ENCODE peak calls at places on chromosomes 6 and 20, in four cellular contexts. One of them, this sample, is unnamed.

GRCh38 chr6:116461075-116461474 is at the start of gene CALHM6:
- DNase-seq in lower leg skin: no peak
- DNase-seq in OCI-LY7: no peak
- DNase-seq in body of pancreas: no peak
- DNase-seq in this sample: no peak

GRCh38 chr6:65113581-65113980 is 593.4 kb downstream of the EYS start:
- DNase-seq in lower leg skin: no peak
- DNase-seq in OCI-LY7: no peak
- DNase-seq in body of pancreas: no peak
- DNase-seq in this sample: no peak

GRCh38 chr20:62914970-62915457 is 11.3 kb downstream of the DIDO1 start:
- DNase-seq in lower leg skin: no peak
- DNase-seq in OCI-LY7: no peak
- DNase-seq in body of pancreas: peak
- DNase-seq in this sample: peak

GRCh38 chr6:20661721-20662120 is 127.5 kb downstream of the CDKAL1 start:
- DNase-seq in lower leg skin: no peak
- DNase-seq in OCI-LY7: no peak
- DNase-seq in body of pancreas: no peak
- DNase-seq in this sample: no peak

GRCh38 chr20:44426879-44427785 is 48.5 kb upstream of the TTPAL start:
- DNase-seq in lower leg skin: no peak
- DNase-seq in OCI-LY7: no peak
- DNase-seq in body of pancreas: no peak
- DNase-seq in this sample: no peak

GRCh38 chr6:121608270-121608669 is 172.8 kb downstream of the GJA1 start:
- DNase-seq in lower leg skin: no peak
- DNase-seq in OCI-LY7: no peak
- DNase-seq in body of pancreas: no peak
- DNase-seq in this sample: no peak

GRCh38 chr20:31943052-31943471 is 8.8 kb downstream of the PDRG1 start:
- DNase-seq in lower leg skin: no peak
- DNase-seq in OCI-LY7: no peak
- DNase-seq in body of pancreas: peak
- DNase-seq in this sample: no peak

GRCh38 chr6:129150476-129150875 is 267.5 kb downstream of the LAMA2 start:
- DNase-seq in lower leg skin: no peak
- DNase-seq in OCI-LY7: no peak
- DNase-seq in body of pancreas: no peak
- DNase-seq in this sample: no peak

GRCh38 chr6:25749837-25750236 is 4.7 kb upstream of the SLC17A4 start:
- DNase-seq in lower leg skin: no peak
- DNase-seq in OCI-LY7: no peak
- DNase-seq in body of pancreas: no peak
- DNase-seq in this sample: no peak

GRCh38 chr6:25747477-25747876 is 7.1 kb upstream of the SLC17A4 start:
- DNase-seq in lower leg skin: no peak
- DNase-seq in OCI-LY7: no peak
- DNase-seq in body of pancreas: no peak
- DNase-seq in this sample: no peak

GRCh38 chr6:25748049-25748448 is 6.5 kb upstream of the SLC17A4 start:
- DNase-seq in lower leg skin: no peak
- DNase-seq in OCI-LY7: no peak
- DNase-seq in body of pancreas: no peak
- DNase-seq in this sample: no peak

GRCh38 chr6:25745836-25746235 is 8.7 kb upstream of the SLC17A4 start:
- DNase-seq in lower leg skin: no peak
- DNase-seq in OCI-LY7: no peak
- DNase-seq in body of pancreas: no peak
- DNase-seq in this sample: no peak

GRCh38 chr6:25746968-25747367 is 7.6 kb upstream of the SLC17A4 start:
- DNase-seq in lower leg skin: no peak
- DNase-seq in OCI-LY7: no peak
- DNase-seq in body of pancreas: no peak
- DNase-seq in this sample: no peak
- TF ChIP-seq CTCF in lower leg skin: no peak
- TF ChIP-seq CTCF in OCI-LY7: peak
- TF ChIP-seq CTCF in body of pancreas: no peak
- TF ChIP-seq CTCF in this sample: no peak

GRCh38 chr6:85118233-85118632 is 331.6 kb upstream of the NT5E start:
- DNase-seq in lower leg skin: peak
- DNase-seq in OCI-LY7: no peak
- DNase-seq in body of pancreas: no peak
- DNase-seq in this sample: no peak
- TF ChIP-seq CTCF in lower leg skin: no peak
- TF ChIP-seq CTCF in OCI-LY7: peak
- TF ChIP-seq CTCF in body of pancreas: no peak
- TF ChIP-seq CTCF in this sample: no peak

GRCh38 chr6:119283214-119283613 is 66.3 kb downstream of the MAN1A1 start:
- DNase-seq in lower leg skin: no peak
- DNase-seq in OCI-LY7: no peak
- DNase-seq in body of pancreas: no peak
- DNase-seq in this sample: no peak

GRCh38 chr6:119280586-119281163 is 68.9 kb downstream of the MAN1A1 start:
- DNase-seq in lower leg skin: no peak
- DNase-seq in OCI-LY7: no peak
- DNase-seq in body of pancreas: no peak
- DNase-seq in this sample: no peak

GRCh38 chr6:119284861-119285521 is 64.6 kb downstream of the MAN1A1 start:
- DNase-seq in lower leg skin: no peak
- DNase-seq in OCI-LY7: peak
- DNase-seq in body of pancreas: no peak
- DNase-seq in this sample: peak

GRCh38 chr6:119285908-119286625 is 63.5 kb downstream of the MAN1A1 start:
- DNase-seq in lower leg skin: no peak
- DNase-seq in OCI-LY7: no peak
- DNase-seq in body of pancreas: no peak
- DNase-seq in this sample: no peak

DNA sequence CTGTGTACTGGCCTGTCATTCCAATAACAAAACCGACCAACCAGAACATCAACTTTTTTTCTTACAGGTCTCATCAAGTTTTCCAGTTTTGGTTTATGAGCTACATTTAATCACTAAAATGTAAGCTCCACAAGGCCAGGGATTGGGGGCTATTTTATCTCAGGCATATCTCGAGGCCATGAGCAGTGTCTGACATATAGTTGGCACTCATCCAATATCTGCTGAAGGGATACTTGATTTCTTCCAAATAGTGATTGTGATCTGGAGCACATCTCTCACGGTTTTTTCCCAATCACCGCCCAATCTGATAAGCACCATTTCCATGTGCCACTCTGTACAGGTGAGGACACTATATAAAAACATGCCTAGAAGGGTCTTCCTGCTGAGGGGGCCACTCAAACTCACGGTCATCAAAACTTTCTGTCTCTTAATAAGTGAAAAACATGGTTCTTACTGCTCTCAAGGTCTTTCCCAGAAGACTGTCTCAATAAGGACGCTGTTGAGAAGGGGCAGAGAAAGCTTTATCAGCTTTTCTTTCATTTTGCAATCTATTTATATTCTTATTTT is 65.5 kb downstream of the MAN1A1 start:
- DNase-seq in lower leg skin: no peak
- DNase-seq in OCI-LY7: no peak
- DNase-seq in body of pancreas: no peak
- DNase-seq in this sample: no peak
- TF ChIP-seq CTCF in lower leg skin: no peak
- TF ChIP-seq CTCF in OCI-LY7: no peak
- TF ChIP-seq CTCF in body of pancreas: no peak
- TF ChIP-seq CTCF in this sample: no peak

GRCh38 chr6:7706269-7706668 is 19.6 kb upstream of the BMP6 start:
- DNase-seq in lower leg skin: no peak
- DNase-seq in OCI-LY7: no peak
- DNase-seq in body of pancreas: no peak
- DNase-seq in this sample: no peak

GRCh38 chr6:7705483-7705882 is 20.4 kb upstream of the BMP6 start:
- DNase-seq in lower leg skin: no peak
- DNase-seq in OCI-LY7: no peak
- DNase-seq in body of pancreas: no peak
- DNase-seq in this sample: no peak

GRCh38 chr6:7703148-7703680 is 22.7 kb upstream of the BMP6 start:
- DNase-seq in lower leg skin: no peak
- DNase-seq in OCI-LY7: no peak
- DNase-seq in body of pancreas: no peak
- DNase-seq in this sample: no peak

GRCh38 chr6:7707787-7708186 is 18.1 kb upstream of the BMP6 start:
- DNase-seq in lower leg skin: no peak
- DNase-seq in OCI-LY7: no peak
- DNase-seq in body of pancreas: no peak
- DNase-seq in this sample: no peak
- TF ChIP-seq CTCF in lower leg skin: no peak
- TF ChIP-seq CTCF in OCI-LY7: no peak
- TF ChIP-seq CTCF in body of pancreas: no peak
- TF ChIP-seq CTCF in this sample: no peak

DNA sequence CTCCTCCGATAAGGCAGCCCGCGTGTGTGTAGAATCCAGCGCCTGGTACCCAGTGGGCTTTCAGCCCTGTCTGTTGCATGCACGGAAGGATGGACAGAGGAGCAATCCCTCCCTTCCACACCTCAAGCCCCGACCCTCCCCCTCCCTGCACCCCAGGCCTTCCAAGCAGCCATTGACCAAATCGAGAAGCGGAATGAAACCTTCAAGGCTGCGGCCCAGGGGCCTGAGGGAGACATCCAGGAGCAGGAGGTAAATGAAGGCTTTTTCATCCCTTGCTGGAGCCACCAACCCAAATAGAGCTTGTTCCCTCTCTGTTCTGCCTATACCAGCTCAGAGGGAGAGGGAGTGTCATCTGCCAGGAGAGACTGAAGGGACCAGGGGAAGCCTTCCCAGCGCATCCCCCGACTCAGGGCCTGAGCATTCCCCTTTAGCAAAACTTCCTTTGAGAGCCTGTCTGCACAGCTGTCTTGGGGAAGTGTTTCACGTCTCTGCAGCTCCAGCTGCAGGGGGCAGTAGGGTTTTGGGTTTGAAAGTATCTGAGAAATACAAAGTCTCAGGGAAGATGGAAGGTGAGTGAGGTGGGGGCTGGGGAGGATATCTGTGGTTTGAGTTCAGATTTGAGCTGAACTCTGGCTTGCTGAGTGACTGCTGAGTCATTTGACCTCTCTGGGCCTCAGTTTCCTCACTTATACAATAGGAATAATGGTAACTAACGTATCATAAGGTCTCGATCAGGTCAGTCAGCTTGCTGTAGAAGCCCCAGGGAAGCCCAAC is 16.1 kb downstream of the FGD2 start:
- DNase-seq in lower leg skin: no peak
- DNase-seq in OCI-LY7: peak
- DNase-seq in body of pancreas: no peak
- DNase-seq in this sample: peak
- TF ChIP-seq CTCF in lower leg skin: no peak
- TF ChIP-seq CTCF in OCI-LY7: peak
- TF ChIP-seq CTCF in body of pancreas: peak
- TF ChIP-seq CTCF in this sample: no peak

GRCh38 chr20:2914160-2914559 is 40.9 kb downstream of the PTPRA start:
- DNase-seq in lower leg skin: no peak
- DNase-seq in OCI-LY7: peak
- DNase-seq in body of pancreas: no peak
- DNase-seq in this sample: no peak
- TF ChIP-seq CTCF in lower leg skin: no peak
- TF ChIP-seq CTCF in OCI-LY7: peak
- TF ChIP-seq CTCF in body of pancreas: peak
- TF ChIP-seq CTCF in this sample: no peak

GRCh38 chr20:45963059-45964011 is 8.7 kb downstream of the ZNF335 start:
- DNase-seq in lower leg skin: peak
- DNase-seq in OCI-LY7: peak
- DNase-seq in body of pancreas: no peak
- DNase-seq in this sample: no peak
- TF ChIP-seq CTCF in lower leg skin: no peak
- TF ChIP-seq CTCF in OCI-LY7: peak
- TF ChIP-seq CTCF in body of pancreas: peak
- TF ChIP-seq CTCF in this sample: no peak

DNA sequence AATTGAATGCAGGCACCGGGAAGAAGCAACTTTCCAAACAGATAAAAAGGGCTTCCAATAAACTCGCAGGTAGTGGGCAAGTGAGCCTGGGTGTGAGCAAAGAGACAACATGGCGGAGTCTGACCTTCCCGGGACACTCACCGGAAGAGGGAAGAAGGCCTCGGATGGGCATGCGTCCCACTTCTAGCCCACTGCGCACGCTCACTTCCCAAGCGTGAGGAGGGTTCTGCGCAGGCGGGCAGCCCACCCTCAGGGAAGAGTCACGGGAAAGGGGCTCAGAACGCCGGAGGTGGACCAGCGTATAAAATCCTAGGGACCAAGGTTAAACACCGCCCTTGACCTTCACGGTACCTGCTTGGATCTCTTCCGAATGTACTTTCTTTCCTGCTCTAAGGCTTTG is 95.5 kb upstream of the AFDN start:
- DNase-seq in lower leg skin: no peak
- DNase-seq in OCI-LY7: no peak
- DNase-seq in body of pancreas: no peak
- DNase-seq in this sample: no peak
- TF ChIP-seq CTCF in lower leg skin: no peak
- TF ChIP-seq CTCF in OCI-LY7: no peak
- TF ChIP-seq CTCF in body of pancreas: no peak
- TF ChIP-seq CTCF in this sample: no peak